ENCODE peak calls at places on chromosome 11, in nine cellular contexts. B is gastrocnemius medialis; K is SJCRH30; X is CD8-positive, alpha-beta memory T cell; S is NT2/D1; H is neural progenitor cell; N is cardiac muscle cell; G is thoracic aorta; Z is CD4-positive, CD25-positive, alpha-beta regulatory T cell. F is an unnamed sample.
A peak's percentile ranks its signal among the peaks of the same experiment; 100 is the strongest.

GRCh38 chr11:28899706-28900105 is 791.5 kb downstream of the METTL15 start:
- DNase-seq in Z (no peak), K (no peak), X (no peak), S (no peak), G (no peak), B (no peak), H (no peak), N (no peak), F (no peak)

GRCh38 chr11:22343411-22344032 is 5.3 kb downstream of the SLC17A6 start:
- DNase-seq in X (no peak), S (no peak), N (no peak), Z (no peak), K (no peak), B (no peak), H (peak; percentile 46), G (no peak), F (no peak)

GRCh38 chr11:12789574-12789973 is 115.4 kb downstream of the TEAD1 start:
- DNase-seq in H (no peak), K (no peak), X (no peak), N (no peak), B (no peak), S (no peak), G (no peak), Z (no peak), F (no peak)

GRCh38 chr11:16912607-16913006 is 101.6 kb downstream of the PLEKHA7 start:
- DNase-seq in G (no peak), S (no peak), X (no peak), Z (no peak), K (no peak), N (no peak), B (no peak), H (no peak), F (no peak)

GRCh38 chr11:16223558-16223957 is 132.8 kb downstream of the SOX6 start:
- DNase-seq in H (no peak), S (no peak), X (no peak), N (no peak), K (no peak), Z (no peak), G (no peak), B (no peak), F (no peak)

GRCh38 chr11:27977527-27977926 is 130.4 kb downstream of the KIF18A start:
- DNase-seq in B (no peak), H (no peak), G (no peak), N (no peak), Z (no peak), X (no peak), K (no peak), S (no peak), F (no peak)

GRCh38 chr11:17013548-17014320 is 480 bp downstream of the PLEKHA7 start:
- DNase-seq in X (peak; percentile 20), S (no peak), N (no peak), B (no peak), G (no peak), Z (no peak), K (no peak), H (peak; percentile 62), F (peak; percentile 6)

GRCh38 chr11:13702071-13702470 is 33.6 kb downstream of the FAR1 start:
- DNase-seq in X (no peak), N (no peak), S (no peak), Z (no peak), H (no peak), K (no peak), G (no peak), B (no peak), F (no peak)

GRCh38 chr11:8768625-8769333 is 86.2 kb downstream of the RPL27A start:
- DNase-seq in H (no peak), N (peak; percentile 56), B (no peak), S (no peak), X (no peak), Z (no peak), G (peak; percentile 62), K (peak; percentile 33), F (no peak)

GRCh38 chr11:74311352-74311926 is at the start of gene P4HA3:
- DNase-seq in X (peak; percentile 7), G (no peak), H (peak; percentile 84), S (peak; percentile 16), B (peak; percentile 27), K (no peak), Z (peak; percentile 44), N (peak; percentile 71), F (peak; percentile 16)

GRCh38 chr11:121071456-121072236 is 29.4 kb upstream of the TECTA start:
- DNase-seq in K (peak; percentile 2), H (peak; percentile 54), G (no peak), N (no peak), S (peak; percentile 67), Z (no peak), B (no peak), X (no peak), F (no peak)

GRCh38 chr11:82261367-82261766 is 472.3 kb downstream of the FAM181B start:
- DNase-seq in G (no peak), N (no peak), H (no peak), B (no peak), Z (no peak), S (no peak), X (no peak), K (no peak), F (no peak)

GRCh38 chr11:68550485-68550817 is 89.9 kb downstream of the PPP6R3 start:
- DNase-seq in B (no peak), Z (peak; percentile 35), G (no peak), S (no peak), H (no peak), N (peak; percentile 76), X (no peak), K (no peak), F (no peak)

GRCh38 chr11:72704783-72705287 is 30.6 kb upstream of the PDE2A start:
- DNase-seq in G (no peak), H (no peak), Z (no peak), S (no peak), X (no peak), N (no peak), B (no peak), K (no peak), F (no peak)

GRCh38 chr11:69995697-69996096 is 82.4 kb upstream of the ANO1 start:
- DNase-seq in X (no peak), S (no peak), Z (no peak), G (no peak), N (no peak), B (no peak), H (no peak), K (no peak), F (no peak)

GRCh38 chr11:75342966-75343870 is 8.2 kb downstream of the ARRB1 start:
- DNase-seq in K (peak; percentile 73), H (peak; percentile 53), X (no peak), S (no peak), G (no peak), N (peak; percentile 64), Z (no peak), B (no peak), F (no peak)

DNA sequence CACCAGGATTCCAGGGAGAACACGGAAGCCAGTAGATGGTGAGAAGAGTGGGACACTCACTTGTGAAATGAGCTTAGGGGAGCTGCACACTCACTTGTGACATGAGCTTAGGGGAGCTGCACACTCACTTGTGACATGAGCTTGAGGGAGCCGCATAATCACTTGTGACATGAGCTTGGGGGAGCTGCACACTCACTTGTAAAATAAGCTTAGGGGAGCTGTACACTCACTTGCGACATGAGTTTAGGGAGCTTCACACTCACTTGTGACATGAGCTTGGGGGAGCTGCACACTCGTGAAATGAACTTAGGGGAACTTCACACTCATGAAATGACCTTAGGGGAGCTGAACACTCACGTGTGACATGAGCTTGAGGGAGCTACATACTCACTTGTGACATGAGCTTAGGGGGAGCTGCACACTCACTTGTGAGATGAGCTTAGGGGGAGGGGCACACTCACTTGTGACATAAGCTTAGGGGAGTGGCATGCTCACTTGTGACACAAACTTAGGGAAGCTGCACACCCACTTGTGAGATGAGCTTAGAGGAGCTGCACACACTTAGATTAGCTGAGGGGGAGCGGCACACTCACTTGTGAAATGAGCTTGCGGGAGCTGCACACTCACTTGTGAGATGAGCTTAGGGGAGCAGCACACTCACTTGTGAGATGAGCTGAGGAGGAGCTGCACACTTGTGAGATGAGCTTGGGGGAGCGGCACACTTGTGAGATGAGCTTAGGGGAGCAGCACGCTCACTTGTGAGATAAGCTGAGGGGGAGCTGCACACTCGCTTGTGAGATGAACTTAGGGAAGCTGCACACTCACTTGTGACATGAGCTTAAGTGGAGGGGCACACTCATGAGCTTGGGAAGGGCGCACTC is 59.0 kb downstream of the NCAPD3 start:
- DNase-seq in G (no peak), S (peak; percentile 38), X (no peak), K (peak; percentile 69), N (no peak), B (no peak), Z (no peak), H (peak; percentile 83), F (no peak)
- H3K9me3 ChIP-seq in G (no peaks in the 10 kb centered on the region), S (peaks cover 90% of the 10 kb centered on the region), X (no peaks in the 10 kb centered on the region), K (peaks cover 45% of the 10 kb centered on the region), N (no peaks in the 10 kb centered on the region), B (no peaks in the 10 kb centered on the region), Z (no peaks in the 10 kb centered on the region), H (peaks cover 58% of the 10 kb centered on the region), F (no peaks in the 10 kb centered on the region)

GRCh38 chr11:1109101-1109917 is 34.6 kb downstream of the MUC2 start:
- DNase-seq in B (no peak), Z (no peak), X (no peak), G (no peak), K (no peak), N (no peak), H (no peak), S (no peak), F (no peak)
- H3K9me3 ChIP-seq in B (no peaks in the 10 kb centered on the region), Z (no peaks in the 10 kb centered on the region), X (no peaks in the 10 kb centered on the region), G (no peaks in the 10 kb centered on the region), K (no peaks in the 10 kb centered on the region), N (no peaks in the 10 kb centered on the region), H (no peaks in the 10 kb centered on the region), S (no peaks in the 10 kb centered on the region), F (no peaks in the 10 kb centered on the region)

GRCh38 chr11:127875076-127875475 is 712.3 kb downstream of the ETS1 start:
- DNase-seq in S (no peak), H (no peak), B (no peak), N (peak; percentile 13), X (no peak), G (no peak), K (peak; percentile 6), Z (no peak), F (no peak)
- H3K9me3 ChIP-seq in S (no peaks in the 10 kb centered on the region), H (no peaks in the 10 kb centered on the region), B (no peaks in the 10 kb centered on the region), N (no peaks in the 10 kb centered on the region), X (no peaks in the 10 kb centered on the region), G (no peaks in the 10 kb centered on the region), K (no peaks in the 10 kb centered on the region), Z (no peaks in the 10 kb centered on the region), F (no peaks in the 10 kb centered on the region)

GRCh38 chr11:93542753-93543246 is 391 bp downstream of the SMCO4 start:
- DNase-seq in G (no peak), X (no peak), Z (no peak), B (no peak), H (no peak), S (peak; percentile 23), K (no peak), N (peak; percentile 15), F (no peak)

GRCh38 chr11:93541884-93542752 is 1.1 kb downstream of the SMCO4 start:
- DNase-seq in H (peak; percentile 59), S (peak; percentile 48), X (peak; percentile 14), Z (peak; percentile 66), B (no peak), G (no peak), N (peak; percentile 39), K (peak; percentile 31), F (peak; percentile 44)

GRCh38 chr11:93537767-93538261 is 5.4 kb downstream of the SMCO4 start:
- DNase-seq in G (peak; percentile 20), B (peak; percentile 41), S (no peak), N (peak; percentile 14), X (no peak), H (no peak), Z (no peak), K (no peak), F (no peak)

GRCh38 chr11:93541154-93541553 is 2.0 kb downstream of the SMCO4 start:
- DNase-seq in S (no peak), N (no peak), Z (no peak), G (no peak), H (no peak), X (no peak), B (no peak), K (no peak), F (no peak)

GRCh38 chr11:93540337-93540736 is 2.9 kb downstream of the SMCO4 start:
- DNase-seq in X (no peak), S (no peak), Z (no peak), G (no peak), N (no peak), B (no peak), K (no peak), H (no peak), F (no peak)
- H3K9me3 ChIP-seq in X (no peaks in the 10 kb centered on the region), S (no peaks in the 10 kb centered on the region), Z (no peaks in the 10 kb centered on the region), G (no peaks in the 10 kb centered on the region), N (no peaks in the 10 kb centered on the region), B (no peaks in the 10 kb centered on the region), K (no peaks in the 10 kb centered on the region), H (no peaks in the 10 kb centered on the region), F (no peaks in the 10 kb centered on the region)

F was measured in T-helper 17 cell.